ENCODE peak calls at places on chromosomes 3 and 15, in ten cellular contexts. Y is adrenal gland, U is upper lobe of left lung, L is dorsolateral prefrontal cortex, J is uterus, R is GM23338, O is WTC11, H is lower lobe of right lung, P is GM13977, F is Calu3. E is an unnamed sample.

GRCh38 chr3:94019659-94020058 is 8.7 kb downstream of the STX19 start:
- DNase-seq in Y (no peak), U (no peak), L (no peak), J (no peak), R (no peak), O (no peak), H (no peak), P (no peak), F (no peak), E (no peak)

GRCh38 chr3:158402590-158402989 is 168.4 kb upstream of the MLF1 start:
- DNase-seq in Y (no peak), U (no peak), L (no peak), J (no peak), R (no peak), O (no peak), H (no peak), P (no peak), F (no peak), E (no peak)

GRCh38 chr3:112973325-112974177 is 1.4 kb downstream of the CD200R1 start:
- DNase-seq in Y (no peak), U (no peak), L (no peak), J (no peak), R (no peak), O (no peak), H (no peak), P (peak), F (no peak), E (no peak)

GRCh38 chr3:74045000-74045399 is 420.3 kb upstream of the PDZRN3 start:
- DNase-seq in Y (no peak), U (no peak), L (no peak), J (no peak), R (no peak), O (no peak), H (no peak), P (no peak), F (no peak), E (no peak)

GRCh38 chr3:35664460-35664919 is 25.2 kb downstream of the ARPP21 start:
- DNase-seq in Y (peak), U (peak), L (peak), J (no peak), R (peak), O (peak), H (peak), P (no peak), F (no peak), E (no peak)

GRCh38 chr3:76044601-76045600 is 259.6 kb upstream of the ZNF717 start:
- DNase-seq in Y (peak), U (peak), L (no peak), J (no peak), R (peak), O (peak), H (no peak), P (peak), F (peak), E (no peak)

GRCh38 chr3:57951106-57951882 is 56.9 kb upstream of the FLNB start:
- DNase-seq in Y (peak), U (peak), L (no peak), J (peak), R (no peak), O (no peak), H (peak), P (no peak), F (peak), E (no peak)

GRCh38 chr3:127408022-127408683 is 120.3 kb upstream of the PRR20G start:
- DNase-seq in Y (no peak), U (peak), L (no peak), J (no peak), R (no peak), O (no peak), H (no peak), P (no peak), F (no peak), E (no peak)

GRCh38 chr3:17491601-17492000 is 250.8 kb downstream of the TBC1D5 start:
- DNase-seq in Y (no peak), U (no peak), L (no peak), J (no peak), R (no peak), O (no peak), H (no peak), P (no peak), F (no peak), E (no peak)

GRCh38 chr15:64379216-64379960 is 1.9 kb downstream of the PCLAF start:
- DNase-seq in Y (no peak), U (no peak), L (no peak), J (no peak), R (no peak), O (no peak), H (no peak), P (no peak), F (no peak), E (peak)

GRCh38 chr3:10437272-10437994 is 68.0 kb downstream of the ATP2B2 start:
- DNase-seq in Y (no peak), U (no peak), L (no peak), J (no peak), R (no peak), O (no peak), H (no peak), P (peak), F (no peak), E (no peak)

GRCh38 chr15:60590935-60591490 is 112.1 kb upstream of the ICE2 start:
- DNase-seq in Y (peak), U (peak), L (peak), J (peak), R (peak), O (peak), H (peak), P (peak), F (peak), E (no peak)

GRCh38 chr3:28244471-28244870 is 3.1 kb downstream of the CMC1 start:
- DNase-seq in Y (peak), U (peak), L (no peak), J (no peak), R (no peak), O (no peak), H (peak), P (no peak), F (no peak), E (no peak)

GRCh38 chr3:144777941-144778340 is 806.3 kb downstream of the DIPK2A start:
- DNase-seq in Y (no peak), U (no peak), L (no peak), J (no peak), R (no peak), O (no peak), H (no peak), P (no peak), F (no peak), E (no peak)

GRCh38 chr15:32828507-32829186 is 110.8 kb downstream of the GREM1 start:
- DNase-seq in Y (no peak), U (no peak), L (no peak), J (no peak), R (no peak), O (no peak), H (no peak), P (no peak), F (no peak), E (peak)

GRCh38 chr3:29597376-29598008 is 316.6 kb downstream of the RBMS3 start:
- DNase-seq in Y (no peak), U (no peak), L (no peak), J (no peak), R (no peak), O (no peak), H (no peak), P (no peak), F (no peak), E (no peak)

GRCh38 chr3:117036259-117036799 is 326.8 kb downstream of the TUSC7 start:
- DNase-seq in Y (peak), U (peak), L (no peak), J (peak), R (no peak), O (no peak), H (no peak), P (no peak), F (no peak), E (peak)

GRCh38 chr3:23201154-23201838 is 1.8 kb upstream of the UBE2E2 start:
- DNase-seq in Y (no peak), U (no peak), L (no peak), J (no peak), R (no peak), O (no peak), H (no peak), P (no peak), F (no peak), E (no peak)

GRCh38 chr3:25502233-25502632 is 74.2 kb downstream of the RARB start:
- DNase-seq in Y (no peak), U (no peak), L (no peak), J (no peak), R (no peak), O (no peak), H (no peak), P (no peak), F (no peak), E (no peak)

GRCh38 chr3:23712095-23712494 is 93.7 kb upstream of the UBE2E1 start:
- DNase-seq in Y (no peak), U (no peak), L (no peak), J (no peak), R (no peak), O (no peak), H (no peak), P (no peak), F (no peak), E (no peak)

GRCh38 chr15:41917767-41918430 is 24.0 kb upstream of the SPTBN5 start:
- DNase-seq in Y (peak), U (no peak), L (no peak), J (no peak), R (no peak), O (no peak), H (no peak), P (no peak), F (peak), E (no peak)

GRCh38 chr3:4036046-4036445 is 236.8 kb downstream of the LRRN1 start:
- DNase-seq in Y (no peak), U (no peak), L (no peak), J (no peak), R (no peak), O (no peak), H (no peak), P (no peak), F (no peak), E (no peak)

GRCh38 chr3:16697437-16698258 is 92.4 kb upstream of the DAZL start:
- DNase-seq in Y (no peak), U (no peak), L (no peak), J (no peak), R (peak), O (no peak), H (no peak), P (no peak), F (no peak), E (no peak)

GRCh38 chr3:197539651-197540051 is 16.1 kb downstream of the BDH1 start:
- DNase-seq in Y (no peak), U (no peak), L (no peak), J (no peak), R (peak), O (no peak), H (no peak), P (no peak), F (peak), E (no peak)

GRCh38 chr3:113214917-113215595 is 3.7 kb downstream of the BOC start:
- DNase-seq in Y (no peak), U (no peak), L (no peak), J (no peak), R (no peak), O (no peak), H (no peak), P (no peak), F (no peak), E (no peak)

GRCh38 chr15:83472797-83473196 is 25.7 kb downstream of the SH3GL3 start:
- DNase-seq in Y (no peak), U (no peak), L (no peak), J (no peak), R (no peak), O (no peak), H (no peak), P (no peak), F (no peak), E (no peak)

GRCh38 chr3:87435926-87436630 is 159.7 kb upstream of the POU1F1 start:
- DNase-seq in Y (no peak), U (no peak), L (no peak), J (no peak), R (no peak), O (no peak), H (no peak), P (no peak), F (no peak), E (no peak)

GRCh38 chr3:187742351-187743171 is 2.7 kb downstream of the BCL6 start:
- DNase-seq in Y (peak), U (no peak), L (no peak), J (peak), R (no peak), O (no peak), H (peak), P (no peak), F (no peak), E (no peak)

GRCh38 chr3:11522953-11523792 is 120.5 kb downstream of the VGLL4 start:
- DNase-seq in Y (no peak), U (no peak), L (no peak), J (peak), R (no peak), O (no peak), H (no peak), P (no peak), F (no peak), E (no peak)

GRCh38 chr3:79598594-79598993 is 169.2 kb downstream of the ROBO1 start:
- DNase-seq in Y (peak), U (no peak), L (no peak), J (no peak), R (peak), O (peak), H (no peak), P (no peak), F (peak), E (no peak)

GRCh38 chr3:42116466-42116865 is 25.3 kb downstream of the TRAK1 start:
- DNase-seq in Y (no peak), U (no peak), L (no peak), J (no peak), R (no peak), O (no peak), H (no peak), P (no peak), F (no peak), E (no peak)

GRCh38 chr3:106529738-106530137 is 660.9 kb upstream of the CBLB start:
- DNase-seq in Y (no peak), U (no peak), L (no peak), J (no peak), R (no peak), O (no peak), H (no peak), P (no peak), F (no peak), E (no peak)

GRCh38 chr3:139455855-139456254 is 20.5 kb downstream of the RBP2 start:
- DNase-seq in Y (no peak), U (no peak), L (no peak), J (no peak), R (peak), O (no peak), H (no peak), P (no peak), F (peak), E (no peak)

GRCh38 chr3:190446492-190447301 is 3.0 kb downstream of the TMEM207 start:
- DNase-seq in Y (no peak), U (no peak), L (no peak), J (no peak), R (no peak), O (no peak), H (no peak), P (no peak), F (no peak), E (no peak)

GRCh38 chr3:190444036-190444435 is 5.7 kb downstream of the TMEM207 start:
- DNase-seq in Y (no peak), U (no peak), L (no peak), J (no peak), R (no peak), O (no peak), H (no peak), P (no peak), F (no peak), E (no peak)

GRCh38 chr3:190444576-190445145 is 5.0 kb downstream of the TMEM207 start:
- DNase-seq in Y (no peak), U (no peak), L (no peak), J (no peak), R (no peak), O (no peak), H (no peak), P (no peak), F (no peak), E (no peak)

GRCh38 chr3:190442240-190442639 is 7.5 kb downstream of the TMEM207 start:
- DNase-seq in Y (no peak), U (no peak), L (no peak), J (no peak), R (no peak), O (no peak), H (no peak), P (no peak), F (no peak), E (no peak)

GRCh38 chr3:190443257-190443656 is 6.4 kb downstream of the TMEM207 start:
- DNase-seq in Y (no peak), U (no peak), L (no peak), J (no peak), R (peak), O (no peak), H (no peak), P (no peak), F (peak), E (no peak)
- TF ChIP-seq CTCF in Y (peak), U (no peak), L (peak), J (peak), R (peak), O (no peak), H (no peak), P (peak), F (peak), E (peak)

GRCh38 chr3:98985406-98985805 is 83.9 kb upstream of the DCBLD2 start:
- DNase-seq in Y (no peak), U (no peak), L (no peak), J (no peak), R (no peak), O (no peak), H (no peak), P (no peak), F (no peak), E (no peak)
- TF ChIP-seq CTCF in Y (no peak), U (no peak), L (no peak), J (no peak), R (no peak), O (no peak), H (no peak), P (no peak), F (no peak), E (no peak)

DNA sequence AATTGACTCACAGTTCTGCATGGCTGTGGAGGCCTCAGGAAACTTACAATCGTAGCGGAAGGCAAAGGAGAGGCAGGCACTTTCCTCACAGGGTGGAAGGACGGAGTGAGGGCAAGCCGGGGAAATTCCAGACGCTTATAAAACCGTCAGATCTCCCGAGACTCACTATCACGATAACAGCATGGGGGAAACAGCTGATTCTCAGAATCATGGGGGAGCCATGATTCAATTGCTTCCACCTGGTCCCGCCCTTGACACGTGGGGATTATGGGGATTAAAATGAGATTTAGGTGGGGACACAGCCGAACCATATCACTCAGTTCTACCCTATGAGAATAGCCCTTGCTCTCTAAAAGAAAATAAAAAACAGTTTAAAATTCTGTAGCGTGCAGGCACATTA is 13.4 kb upstream of the SYNPR start:
- DNase-seq in Y (no peak), U (no peak), L (no peak), J (no peak), R (peak), O (no peak), H (no peak), P (no peak), F (no peak), E (no peak)
- TF ChIP-seq CTCF in Y (no peak), U (no peak), L (no peak), J (no peak), R (no peak), O (no peak), H (no peak), P (no peak), F (no peak), E (no peak)

GRCh38 chr3:13825821-13826220 is 54.0 kb downstream of the WNT7A start:
- DNase-seq in Y (no peak), U (no peak), L (no peak), J (no peak), R (no peak), O (no peak), H (no peak), P (no peak), F (no peak), E (no peak)
- TF ChIP-seq CTCF in Y (no peak), U (no peak), L (no peak), J (no peak), R (no peak), O (no peak), H (no peak), P (no peak), F (no peak), E (no peak)

GRCh38 chr3:101377209-101377608 is 56.8 kb upstream of the IMPG2 start:
- DNase-seq in Y (no peak), U (no peak), L (no peak), J (no peak), R (no peak), O (no peak), H (no peak), P (no peak), F (no peak), E (no peak)
- TF ChIP-seq CTCF in Y (no peak), U (no peak), L (no peak), J (no peak), R (no peak), O (no peak), H (no peak), P (no peak), F (no peak), E (no peak)

GRCh38 chr3:6204891-6205290 is 656.0 kb upstream of the GRM7 start:
- DNase-seq in Y (no peak), U (no peak), L (no peak), J (no peak), R (no peak), O (no peak), H (no peak), P (no peak), F (no peak), E (no peak)
- TF ChIP-seq CTCF in Y (no peak), U (no peak), L (no peak), J (no peak), R (no peak), O (no peak), H (peak), P (peak), F (no peak), E (no peak)

DNA sequence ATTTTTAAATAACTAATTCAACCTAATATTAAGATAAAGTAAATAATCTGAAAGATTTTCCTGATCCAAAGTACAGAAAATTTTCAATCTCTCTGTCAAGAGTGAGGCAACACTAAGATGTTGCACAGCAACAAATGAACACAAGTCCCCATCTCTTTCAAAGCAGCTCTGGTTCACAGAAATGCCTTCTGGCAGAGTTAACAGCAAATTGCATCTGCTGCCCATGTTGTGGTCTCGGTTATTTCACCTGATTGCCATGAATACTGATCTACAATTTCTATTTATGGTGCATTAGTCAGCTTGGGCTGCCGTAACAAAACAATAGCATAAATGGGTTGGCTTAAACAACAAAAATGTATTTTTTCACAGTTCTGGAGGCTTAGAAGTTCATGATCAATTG is 167.3 kb downstream of the BCHE start:
- DNase-seq in Y (no peak), U (no peak), L (no peak), J (no peak), R (no peak), O (no peak), H (no peak), P (no peak), F (no peak), E (no peak)
- TF ChIP-seq CTCF in Y (no peak), U (no peak), L (no peak), J (no peak), R (no peak), O (no peak), H (no peak), P (no peak), F (no peak), E (no peak)